ENCODE peak calls at places on chromosomes 6 and 20, in six cellular contexts. One of them, this sample, is unnamed.

GRCh38 chr6:6866656-6867390 is 240.9 kb upstream of the RREB1 start:
- DNase-seq in GM12878: no peak
- DNase-seq in GM12891: no peak
- DNase-seq in H1: no peak
- DNase-seq in K562: no peak
- DNase-seq in HepG2: no peak
- DNase-seq in this sample: no peak

GRCh38 chr6:167428664-167429063 is 103.8 kb downstream of the TTLL2 start:
- DNase-seq in GM12878: no peak
- DNase-seq in GM12891: no peak
- DNase-seq in H1: no peak
- DNase-seq in K562: no peak
- DNase-seq in HepG2: no peak
- DNase-seq in this sample: no peak

GRCh38 chr20:9582137-9582536 is 67.7 kb downstream of the LAMP5 start:
- DNase-seq in GM12878: no peak
- DNase-seq in GM12891: no peak
- DNase-seq in H1: no peak
- DNase-seq in K562: no peak
- DNase-seq in HepG2: no peak
- DNase-seq in this sample: no peak

GRCh38 chr20:15058836-15059235 is 721.4 kb upstream of the FLRT3 start:
- DNase-seq in GM12878: no peak
- DNase-seq in GM12891: no peak
- DNase-seq in H1: no peak
- DNase-seq in K562: no peak
- DNase-seq in HepG2: no peak
- DNase-seq in this sample: no peak

GRCh38 chr20:14612389-14612788 is 275.0 kb upstream of the FLRT3 start:
- DNase-seq in GM12878: no peak
- DNase-seq in GM12891: no peak
- DNase-seq in H1: no peak
- DNase-seq in K562: no peak
- DNase-seq in HepG2: no peak
- DNase-seq in this sample: no peak

GRCh38 chr20:19540401-19540800 is 217.7 kb upstream of the RIN2 start:
- DNase-seq in GM12878: no peak
- DNase-seq in GM12891: no peak
- DNase-seq in H1: no peak
- DNase-seq in K562: no peak
- DNase-seq in HepG2: no peak
- DNase-seq in this sample: no peak

GRCh38 chr20:15863735-15864134 is 709.5 kb downstream of the KIF16B start:
- DNase-seq in GM12878: no peak
- DNase-seq in GM12891: no peak
- DNase-seq in H1: no peak
- DNase-seq in K562: no peak
- DNase-seq in HepG2: no peak
- DNase-seq in this sample: no peak

GRCh38 chr6:160254467-160255312 is 3.9 kb downstream of the SLC22A2 start:
- DNase-seq in GM12878: no peak
- DNase-seq in GM12891: no peak
- DNase-seq in H1: no peak
- DNase-seq in K562: no peak
- DNase-seq in HepG2: peak; percentile 81
- DNase-seq in this sample: no peak

GRCh38 chr20:48668451-48668946 is 159.3 kb downstream of the PREX1 start:
- DNase-seq in GM12878: no peak
- DNase-seq in GM12891: no peak
- DNase-seq in H1: no peak
- DNase-seq in K562: no peak
- DNase-seq in HepG2: peak; percentile 21
- DNase-seq in this sample: no peak

GRCh38 chr6:153032255-153032882 is 29.9 kb upstream of the MTRF1L start:
- DNase-seq in GM12878: no peak
- DNase-seq in GM12891: no peak
- DNase-seq in H1: no peak
- DNase-seq in K562: no peak
- DNase-seq in HepG2: peak; percentile 22
- DNase-seq in this sample: no peak

GRCh38 chr6:15461127-15461944 is 201.5 kb downstream of the DTNBP1 start:
- DNase-seq in GM12878: no peak
- DNase-seq in GM12891: no peak
- DNase-seq in H1: no peak
- DNase-seq in K562: no peak
- DNase-seq in HepG2: no peak
- DNase-seq in this sample: no peak

GRCh38 chr20:23156170-23156841 is 70.2 kb upstream of the CD93 start:
- DNase-seq in GM12878: no peak
- DNase-seq in GM12891: no peak
- DNase-seq in H1: no peak
- DNase-seq in K562: no peak
- DNase-seq in HepG2: peak; percentile 50
- DNase-seq in this sample: no peak

GRCh38 chr6:132812255-132812732 is 2.1 kb upstream of the RPS12 start:
- DNase-seq in GM12878: no peak
- DNase-seq in GM12891: no peak
- DNase-seq in H1: no peak
- DNase-seq in K562: no peak
- DNase-seq in HepG2: peak; percentile 15
- DNase-seq in this sample: no peak

GRCh38 chr20:23139524-23139923 is 53.4 kb upstream of the CD93 start:
- DNase-seq in GM12878: no peak
- DNase-seq in GM12891: no peak
- DNase-seq in H1: no peak
- DNase-seq in K562: no peak
- DNase-seq in HepG2: no peak
- DNase-seq in this sample: no peak

GRCh38 chr6:56244528-56245253 is 2.7 kb downstream of the COL21A1 start:
- DNase-seq in GM12878: no peak
- DNase-seq in GM12891: no peak
- DNase-seq in H1: no peak
- DNase-seq in K562: no peak
- DNase-seq in HepG2: no peak
- DNase-seq in this sample: no peak
- TF ChIP-seq TAF1 in GM12878: no peak
- TF ChIP-seq TAF1 in GM12891: no peak
- TF ChIP-seq TAF1 in H1: no peak
- TF ChIP-seq TAF1 in K562: no peak
- TF ChIP-seq TAF1 in HepG2: no peak
- TF ChIP-seq TAF1 in this sample: no peak

GRCh38 chr6:165676435-165677068 is 13.5 kb upstream of the PDE10A start:
- DNase-seq in GM12878: no peak
- DNase-seq in GM12891: no peak
- DNase-seq in H1: no peak
- DNase-seq in K562: no peak
- DNase-seq in HepG2: no peak
- DNase-seq in this sample: no peak
- TF ChIP-seq TAF1 in GM12878: no peak
- TF ChIP-seq TAF1 in GM12891: no peak
- TF ChIP-seq TAF1 in H1: no peak
- TF ChIP-seq TAF1 in K562: no peak
- TF ChIP-seq TAF1 in HepG2: no peak
- TF ChIP-seq TAF1 in this sample: no peak

GRCh38 chr20:62633571-62634329 is 8.6 kb upstream of the SLCO4A1 start:
- DNase-seq in GM12878: no peak
- DNase-seq in GM12891: no peak
- DNase-seq in H1: no peak
- DNase-seq in K562: no peak
- DNase-seq in HepG2: no peak
- DNase-seq in this sample: no peak
- TF ChIP-seq TAF1 in GM12878: no peak
- TF ChIP-seq TAF1 in GM12891: no peak
- TF ChIP-seq TAF1 in H1: no peak
- TF ChIP-seq TAF1 in K562: no peak
- TF ChIP-seq TAF1 in HepG2: no peak
- TF ChIP-seq TAF1 in this sample: no peak

GRCh38 chr20:62062661-62063600 is 2.8 kb downstream of the TAF4 start:
- DNase-seq in GM12878: no peak
- DNase-seq in GM12891: no peak
- DNase-seq in H1: no peak
- DNase-seq in K562: peak; percentile 5
- DNase-seq in HepG2: no peak
- DNase-seq in this sample: no peak

GRCh38 chr20:62064788-62065668 is 653 bp downstream of the TAF4 start:
- DNase-seq in GM12878: no peak
- DNase-seq in GM12891: peak; percentile 53
- DNase-seq in H1: no peak
- DNase-seq in K562: peak; percentile 78
- DNase-seq in HepG2: no peak
- DNase-seq in this sample: peak; percentile 53

GRCh38 chr20:62061851-62062418 is 3.7 kb downstream of the TAF4 start:
- DNase-seq in GM12878: no peak
- DNase-seq in GM12891: no peak
- DNase-seq in H1: no peak
- DNase-seq in K562: peak; percentile 9
- DNase-seq in HepG2: no peak
- DNase-seq in this sample: no peak

GRCh38 chr20:62063981-62064787 is 1.5 kb downstream of the TAF4 start:
- DNase-seq in GM12878: no peak
- DNase-seq in GM12891: no peak
- DNase-seq in H1: no peak
- DNase-seq in K562: peak; percentile 24
- DNase-seq in HepG2: peak; percentile 64
- DNase-seq in this sample: no peak

GRCh38 chr20:62063601-62063980 is 2.1 kb downstream of the TAF4 start:
- DNase-seq in GM12878: no peak
- DNase-seq in GM12891: no peak
- DNase-seq in H1: no peak
- DNase-seq in K562: peak; percentile 11
- DNase-seq in HepG2: no peak
- DNase-seq in this sample: no peak
- TF ChIP-seq TAF1 in GM12878: no peak
- TF ChIP-seq TAF1 in GM12891: no peak
- TF ChIP-seq TAF1 in H1: no peak
- TF ChIP-seq TAF1 in K562: no peak
- TF ChIP-seq TAF1 in HepG2: no peak
- TF ChIP-seq TAF1 in this sample: no peak

GRCh38 chr6:53300656-53301551 is 47.8 kb downstream of the ELOVL5 start:
- DNase-seq in GM12878: no peak
- DNase-seq in GM12891: no peak
- DNase-seq in H1: no peak
- DNase-seq in K562: no peak
- DNase-seq in HepG2: peak; percentile 15
- DNase-seq in this sample: no peak
- TF ChIP-seq TAF1 in GM12878: no peak
- TF ChIP-seq TAF1 in GM12891: no peak
- TF ChIP-seq TAF1 in H1: no peak
- TF ChIP-seq TAF1 in K562: no peak
- TF ChIP-seq TAF1 in HepG2: peak; percentile 20
- TF ChIP-seq TAF1 in this sample: no peak

This sample was measured in GM12892.